ENCODE peak calls at places on chromosome 7, in five cellular contexts. One of them, this sample, is unnamed.
A peak's percentile ranks its signal among the peaks of the same experiment; 100 is the strongest.

GRCh38 chr7:117323877-117324699 is 1.2 kb upstream of the WNT2 start:
- DNase-seq in H9: peak; percentile 49
- DNase-seq in neuronal stem cell: peak; percentile 35
- DNase-seq in mesendoderm: peak; percentile 48
- DNase-seq in IMR-90: peak; percentile 70
- DNase-seq in this sample: peak; percentile 56

GRCh38 chr7:46129831-46130230 is 208.8 kb upstream of the IGFBP3 start:
- DNase-seq in H9: no peak
- DNase-seq in neuronal stem cell: no peak
- DNase-seq in mesendoderm: peak; percentile 35
- DNase-seq in IMR-90: no peak
- DNase-seq in this sample: no peak

GRCh38 chr7:147012670-147013069 is 896.1 kb downstream of the CNTNAP2 start:
- DNase-seq in H9: no peak
- DNase-seq in neuronal stem cell: no peak
- DNase-seq in mesendoderm: no peak
- DNase-seq in IMR-90: no peak
- DNase-seq in this sample: no peak

GRCh38 chr7:106901870-106902441 is 36.9 kb downstream of the PIK3CG start:
- DNase-seq in H9: no peak
- DNase-seq in neuronal stem cell: no peak
- DNase-seq in mesendoderm: no peak
- DNase-seq in IMR-90: no peak
- DNase-seq in this sample: no peak

GRCh38 chr7:28621369-28621807 is 209.1 kb downstream of the CREB5 start:
- DNase-seq in H9: no peak
- DNase-seq in neuronal stem cell: no peak
- DNase-seq in mesendoderm: no peak
- DNase-seq in IMR-90: no peak
- DNase-seq in this sample: no peak

GRCh38 chr7:85695041-85695990 is 508.5 kb upstream of the SEMA3D start:
- DNase-seq in H9: no peak
- DNase-seq in neuronal stem cell: no peak
- DNase-seq in mesendoderm: no peak
- DNase-seq in IMR-90: peak; percentile 15
- DNase-seq in this sample: peak; percentile 29

GRCh38 chr7:90540406-90540805 is 55.7 kb upstream of the CDK14 start:
- DNase-seq in H9: no peak
- DNase-seq in neuronal stem cell: no peak
- DNase-seq in mesendoderm: no peak
- DNase-seq in IMR-90: no peak
- DNase-seq in this sample: no peak

GRCh38 chr7:95549818-95550529 is 46.3 kb downstream of the PDK4 start:
- DNase-seq in H9: no peak
- DNase-seq in neuronal stem cell: no peak
- DNase-seq in mesendoderm: peak; percentile 80
- DNase-seq in IMR-90: peak; percentile 74
- DNase-seq in this sample: peak; percentile 81

GRCh38 chr7:20327047-20327446 is 3.7 kb upstream of the ITGB8 start:
- DNase-seq in H9: no peak
- DNase-seq in neuronal stem cell: no peak
- DNase-seq in mesendoderm: no peak
- DNase-seq in IMR-90: peak; percentile 82
- DNase-seq in this sample: no peak

GRCh38 chr7:31384461-31384860 is 43.9 kb upstream of the NEUROD6 start:
- DNase-seq in H9: no peak
- DNase-seq in neuronal stem cell: no peak
- DNase-seq in mesendoderm: peak; percentile 67
- DNase-seq in IMR-90: no peak
- DNase-seq in this sample: no peak

GRCh38 chr7:27204851-27205322 is 5.0 kb upstream of the HOXA13 start:
- DNase-seq in H9: peak; percentile 46
- DNase-seq in neuronal stem cell: no peak
- DNase-seq in mesendoderm: peak; percentile 61
- DNase-seq in IMR-90: no peak
- DNase-seq in this sample: peak; percentile 34

GRCh38 chr7:87231243-87231642 is 11.7 kb upstream of the TMEM243 start:
- DNase-seq in H9: no peak
- DNase-seq in neuronal stem cell: no peak
- DNase-seq in mesendoderm: no peak
- DNase-seq in IMR-90: no peak
- DNase-seq in this sample: no peak

GRCh38 chr7:24786941-24787340 is 29.7 kb upstream of the GSDME start:
- DNase-seq in H9: no peak
- DNase-seq in neuronal stem cell: no peak
- DNase-seq in mesendoderm: peak; percentile 16
- DNase-seq in IMR-90: peak; percentile 99
- DNase-seq in this sample: peak; percentile 88

GRCh38 chr7:51139796-51140195 is 176.8 kb downstream of the COBL start:
- DNase-seq in H9: no peak
- DNase-seq in neuronal stem cell: no peak
- DNase-seq in mesendoderm: no peak
- DNase-seq in IMR-90: no peak
- DNase-seq in this sample: no peak

GRCh38 chr7:41047789-41048191 is 655.1 kb downstream of the INHBA start:
- DNase-seq in H9: no peak
- DNase-seq in neuronal stem cell: no peak
- DNase-seq in mesendoderm: no peak
- DNase-seq in IMR-90: peak; percentile 77
- DNase-seq in this sample: peak; percentile 91

GRCh38 chr7:146636033-146636356 is 519.4 kb downstream of the CNTNAP2 start:
- DNase-seq in H9: no peak
- DNase-seq in neuronal stem cell: no peak
- DNase-seq in mesendoderm: no peak
- DNase-seq in IMR-90: no peak
- DNase-seq in this sample: no peak

GRCh38 chr7:155509725-155510551 is 36.4 kb downstream of the CNPY1 start:
- DNase-seq in H9: peak; percentile 87
- DNase-seq in neuronal stem cell: no peak
- DNase-seq in mesendoderm: peak; percentile 80
- DNase-seq in IMR-90: no peak
- DNase-seq in this sample: no peak

GRCh38 chr7:43954524-43955228 is 28.4 kb downstream of the UBE2D4 start:
- DNase-seq in H9: peak; percentile 74
- DNase-seq in neuronal stem cell: no peak
- DNase-seq in mesendoderm: peak; percentile 84
- DNase-seq in IMR-90: peak; percentile 75
- DNase-seq in this sample: peak; percentile 71

GRCh38 chr7:27064169-27064568 is 31.6 kb downstream of the HOXA1 start:
- DNase-seq in H9: no peak
- DNase-seq in neuronal stem cell: no peak
- DNase-seq in mesendoderm: no peak
- DNase-seq in IMR-90: no peak
- DNase-seq in this sample: no peak

GRCh38 chr7:66379761-66380160 is 174.6 kb downstream of the TPST1 start:
- DNase-seq in H9: no peak
- DNase-seq in neuronal stem cell: no peak
- DNase-seq in mesendoderm: peak; percentile 14
- DNase-seq in IMR-90: peak; percentile 77
- DNase-seq in this sample: peak; percentile 77

GRCh38 chr7:47283497-47284131 is 298.3 kb downstream of the TNS3 start:
- DNase-seq in H9: no peak
- DNase-seq in neuronal stem cell: no peak
- DNase-seq in mesendoderm: peak; percentile 19
- DNase-seq in IMR-90: no peak
- DNase-seq in this sample: no peak

GRCh38 chr7:44278451-44279161 is 46.8 kb downstream of the CAMK2B start:
- DNase-seq in H9: peak; percentile 18
- DNase-seq in neuronal stem cell: no peak
- DNase-seq in mesendoderm: no peak
- DNase-seq in IMR-90: peak; percentile 75
- DNase-seq in this sample: no peak

GRCh38 chr7:44127161-44127560 is 3.8 kb upstream of the POLD2 start:
- DNase-seq in H9: no peak
- DNase-seq in neuronal stem cell: no peak
- DNase-seq in mesendoderm: no peak
- DNase-seq in IMR-90: no peak
- DNase-seq in this sample: no peak

GRCh38 chr7:159143780-159144755 is 599 bp downstream of the VIPR2 start:
- DNase-seq in H9: peak; percentile 47
- DNase-seq in neuronal stem cell: peak; percentile 23
- DNase-seq in mesendoderm: peak; percentile 33
- DNase-seq in IMR-90: no peak
- DNase-seq in this sample: no peak

GRCh38 chr7:80392229-80393169 is 119.4 kb downstream of the GNAT3 start:
- DNase-seq in H9: no peak
- DNase-seq in neuronal stem cell: no peak
- DNase-seq in mesendoderm: no peak
- DNase-seq in IMR-90: peak; percentile 60
- DNase-seq in this sample: peak; percentile 58

GRCh38 chr7:144821069-144821468 is 14.8 kb downstream of the TPK1 start:
- DNase-seq in H9: no peak
- DNase-seq in neuronal stem cell: no peak
- DNase-seq in mesendoderm: no peak
- DNase-seq in IMR-90: no peak
- DNase-seq in this sample: no peak

GRCh38 chr7:11343818-11344413 is 370.2 kb downstream of the PHF14 start:
- DNase-seq in H9: no peak
- DNase-seq in neuronal stem cell: peak; percentile 65
- DNase-seq in mesendoderm: peak; percentile 53
- DNase-seq in IMR-90: peak; percentile 26
- DNase-seq in this sample: peak; percentile 54

GRCh38 chr7:19560111-19560883 is 148.5 kb downstream of the POLR1F start:
- DNase-seq in H9: no peak
- DNase-seq in neuronal stem cell: no peak
- DNase-seq in mesendoderm: peak; percentile 12
- DNase-seq in IMR-90: no peak
- DNase-seq in this sample: peak; percentile 87

GRCh38 chr7:134829381-134829986 is 50.0 kb downstream of the CALD1 start:
- DNase-seq in H9: no peak
- DNase-seq in neuronal stem cell: no peak
- DNase-seq in mesendoderm: no peak
- DNase-seq in IMR-90: no peak
- DNase-seq in this sample: no peak

GRCh38 chr7:134826105-134826504 is 46.7 kb downstream of the CALD1 start:
- DNase-seq in H9: no peak
- DNase-seq in neuronal stem cell: no peak
- DNase-seq in mesendoderm: no peak
- DNase-seq in IMR-90: peak; percentile 91
- DNase-seq in this sample: peak; percentile 88

GRCh38 chr7:134827436-134827835 is 48.0 kb downstream of the CALD1 start:
- DNase-seq in H9: no peak
- DNase-seq in neuronal stem cell: no peak
- DNase-seq in mesendoderm: no peak
- DNase-seq in IMR-90: no peak
- DNase-seq in this sample: no peak

GRCh38 chr7:134827889-134828288 is 48.5 kb downstream of the CALD1 start:
- DNase-seq in H9: no peak
- DNase-seq in neuronal stem cell: no peak
- DNase-seq in mesendoderm: no peak
- DNase-seq in IMR-90: peak; percentile 84
- DNase-seq in this sample: peak; percentile 75

DNA sequence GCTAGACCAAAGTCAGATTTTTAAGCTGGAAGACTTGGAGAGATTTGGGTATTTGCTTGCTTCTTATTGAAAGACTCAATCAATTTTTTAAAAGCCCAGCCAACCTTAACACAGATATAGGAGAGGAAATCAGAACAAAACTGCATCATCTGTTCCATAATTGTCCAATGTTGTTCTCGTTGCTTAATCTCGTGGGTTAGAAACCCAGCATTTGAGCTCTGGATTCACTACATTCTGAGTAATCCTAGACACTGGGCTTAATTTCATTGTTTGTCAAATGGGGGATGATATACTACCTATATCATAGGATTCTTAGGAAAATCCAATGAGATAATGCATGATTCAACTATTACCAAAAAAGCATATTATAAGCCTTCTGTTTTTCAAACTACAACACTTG is 48.9 kb downstream of the CALD1 start:
- DNase-seq in H9: no peak
- DNase-seq in neuronal stem cell: no peak
- DNase-seq in mesendoderm: no peak
- DNase-seq in IMR-90: peak; percentile 51
- DNase-seq in this sample: no peak
- H3K4ac ChIP-seq in H9: no peak overlapping the region
- H3K4ac ChIP-seq in neuronal stem cell: no peak overlapping the region
- H3K4ac ChIP-seq in mesendoderm: no peak overlapping the region
- H3K4ac ChIP-seq in IMR-90: peak overlapping the region; percentile 31
- H3K4ac ChIP-seq in this sample: no peak overlapping the region

GRCh38 chr7:55336540-55336939 is 28.6 kb upstream of the LANCL2 start:
- DNase-seq in H9: no peak
- DNase-seq in neuronal stem cell: no peak
- DNase-seq in mesendoderm: no peak
- DNase-seq in IMR-90: no peak
- DNase-seq in this sample: no peak

GRCh38 chr7:55339033-55339995 is 25.8 kb upstream of the LANCL2 start:
- DNase-seq in H9: no peak
- DNase-seq in neuronal stem cell: no peak
- DNase-seq in mesendoderm: no peak
- DNase-seq in IMR-90: no peak
- DNase-seq in this sample: no peak

GRCh38 chr7:55335786-55336185 is 29.4 kb upstream of the LANCL2 start:
- DNase-seq in H9: no peak
- DNase-seq in neuronal stem cell: no peak
- DNase-seq in mesendoderm: no peak
- DNase-seq in IMR-90: no peak
- DNase-seq in this sample: no peak

GRCh38 chr7:55335151-55335550 is 30.0 kb upstream of the LANCL2 start:
- DNase-seq in H9: no peak
- DNase-seq in neuronal stem cell: no peak
- DNase-seq in mesendoderm: no peak
- DNase-seq in IMR-90: no peak
- DNase-seq in this sample: no peak
- H3K4ac ChIP-seq in H9: no peak overlapping the region
- H3K4ac ChIP-seq in neuronal stem cell: no peak overlapping the region
- H3K4ac ChIP-seq in mesendoderm: no peak overlapping the region
- H3K4ac ChIP-seq in IMR-90: no peak overlapping the region
- H3K4ac ChIP-seq in this sample: no peak overlapping the region

GRCh38 chr7:140478361-140479061 is 794 bp downstream of the MKRN1 start:
- DNase-seq in H9: peak; percentile 44
- DNase-seq in neuronal stem cell: peak; percentile 53
- DNase-seq in mesendoderm: peak; percentile 72
- DNase-seq in IMR-90: peak; percentile 27
- DNase-seq in this sample: peak; percentile 51
- H3K4ac ChIP-seq in H9: no peak overlapping the region
- H3K4ac ChIP-seq in neuronal stem cell: no peak overlapping the region
- H3K4ac ChIP-seq in mesendoderm: peak overlapping the region; percentile 21
- H3K4ac ChIP-seq in IMR-90: peak overlapping the region; percentile 15
- H3K4ac ChIP-seq in this sample: peak overlapping the region; percentile 13

DNA sequence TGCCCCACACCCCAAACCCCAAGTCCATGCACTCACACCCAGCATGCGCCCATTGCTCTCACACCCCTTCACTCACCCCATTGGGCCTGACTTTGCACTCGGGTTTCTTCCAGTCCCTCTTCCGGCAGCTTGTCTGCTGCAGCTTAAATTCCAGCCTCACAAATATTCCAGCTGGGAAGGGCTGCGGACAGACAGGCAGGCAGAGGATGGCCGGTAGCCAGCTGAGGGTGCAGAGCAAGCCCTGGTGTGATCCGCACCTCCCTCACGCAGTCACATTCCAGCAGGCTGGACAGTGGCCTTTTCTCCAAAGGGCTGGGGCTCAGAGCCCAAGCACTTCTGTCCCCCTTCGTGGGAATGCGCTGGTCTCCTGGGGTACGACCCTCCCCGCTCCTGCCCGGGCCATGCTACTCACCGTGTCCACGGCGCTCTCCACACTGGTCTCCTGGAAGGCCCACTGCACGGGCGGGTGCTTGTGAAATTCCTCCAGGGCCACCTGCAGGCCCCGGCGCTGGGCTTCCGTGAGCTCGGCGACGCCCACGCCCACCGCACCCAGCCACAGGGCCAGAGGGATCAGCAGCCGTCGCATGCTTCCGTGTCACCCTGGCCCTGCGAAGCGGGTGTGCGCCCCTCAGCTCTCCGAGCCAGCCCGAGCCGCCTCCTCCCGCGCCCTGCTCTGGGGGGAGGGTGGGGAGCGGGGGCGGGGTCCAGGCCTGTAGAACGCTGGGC is 1.2 kb downstream of the RARRES2 start:
- DNase-seq in H9: no peak
- DNase-seq in neuronal stem cell: no peak
- DNase-seq in mesendoderm: peak; percentile 66
- DNase-seq in IMR-90: peak; percentile 42
- DNase-seq in this sample: peak; percentile 50
- H3K4ac ChIP-seq in H9: no peak overlapping the region
- H3K4ac ChIP-seq in neuronal stem cell: no peak overlapping the region
- H3K4ac ChIP-seq in mesendoderm: no peak overlapping the region
- H3K4ac ChIP-seq in IMR-90: peak overlapping the region; percentile 45
- H3K4ac ChIP-seq in this sample: no peak overlapping the region

This sample was measured in mesenchymal stem cell.